ENCODE peak calls at places on chromosomes 4 and X, in ten cellular contexts. F is posterior vena cava; H is effector CD4-positive, alpha-beta T cell; M is activated CD4-positive, alpha-beta T cell treated with anti-CD3 and anti-CD28 coated beads for 36 hours; T is heart right ventricle; J is naive B cell; K is GF-D8; B is hepatic stellate cell; P is nucleus accumbens; C is left cardiac atrium. O is an unnamed sample.

GRCh38 chr4:3122081-3122563 is 47.6 kb downstream of the HTT start:
- DNase-seq in F (no peak), H (no peak), M (peak), T (no peak), J (no peak), K (peak), B (no peak), P (no peak), C (no peak), O (no peak)

GRCh38 chrX:87391742-87392141 is 125.9 kb upstream of the KLHL4 start:
- DNase-seq in F (no peak), H (no peak), M (no peak), T (no peak), J (no peak), K (no peak), B (no peak), P (no peak), C (no peak), O (no peak)

GRCh38 chr4:62482355-62482754 is 1282.2 kb downstream of the ADGRL3 start:
- DNase-seq in F (no peak), H (no peak), M (no peak), T (no peak), J (no peak), K (no peak), B (no peak), P (no peak), C (no peak), O (no peak)

GRCh38 chr4:90226734-90227133 is 99.5 kb downstream of the CCSER1 start:
- DNase-seq in F (no peak), H (no peak), M (no peak), T (no peak), J (no peak), K (no peak), B (no peak), P (no peak), C (no peak), O (no peak)

GRCh38 chr4:139655116-139655515 is 10.5 kb upstream of the MGST2 start:
- DNase-seq in F (no peak), H (no peak), M (peak), T (no peak), J (no peak), K (peak), B (peak), P (no peak), C (no peak), O (no peak)

GRCh38 chr4:92215471-92215870 is 88.3 kb upstream of the GRID2 start:
- DNase-seq in F (no peak), H (no peak), M (no peak), T (no peak), J (no peak), K (no peak), B (no peak), P (no peak), C (no peak), O (no peak)

GRCh38 chr4:169741569-169741968 is 16.2 kb downstream of the HPF1 start:
- DNase-seq in F (no peak), H (no peak), M (no peak), T (no peak), J (no peak), K (no peak), B (no peak), P (no peak), C (no peak), O (no peak)

GRCh38 chrX:48829016-48829735 is 2.9 kb downstream of the ERAS start:
- DNase-seq in F (no peak), H (no peak), M (no peak), T (no peak), J (no peak), K (no peak), B (no peak), P (no peak), C (no peak), O (no peak)

GRCh38 chr4:122647656-122648055 is 26.8 kb upstream of the IL21 start:
- DNase-seq in F (no peak), H (no peak), M (no peak), T (no peak), J (no peak), K (no peak), B (no peak), P (no peak), C (no peak), O (no peak)

GRCh38 chr4:118026806-118027205 is 7.5 kb upstream of the NDST3 start:
- DNase-seq in F (no peak), H (no peak), M (no peak), T (no peak), J (no peak), K (no peak), B (no peak), P (no peak), C (no peak), O (no peak)

GRCh38 chr4:56990109-56990508 is 11.4 kb downstream of the POLR2B start:
- DNase-seq in F (no peak), H (no peak), M (no peak), T (no peak), J (no peak), K (no peak), B (no peak), P (no peak), C (no peak), O (no peak)

GRCh38 chr4:165612936-165613335 is 234.1 kb downstream of the CPE start:
- DNase-seq in F (no peak), H (no peak), M (peak), T (no peak), J (no peak), K (no peak), B (no peak), P (no peak), C (no peak), O (no peak)

GRCh38 chr4:1339489-1339888 is 7.5 kb upstream of the UVSSA start:
- DNase-seq in F (no peak), H (no peak), M (no peak), T (no peak), J (no peak), K (no peak), B (no peak), P (no peak), C (no peak), O (no peak)

GRCh38 chrX:48522291-48522690 is 683 bp downstream of the EBP start:
- DNase-seq in F (no peak), H (no peak), M (no peak), T (no peak), J (no peak), K (no peak), B (no peak), P (no peak), C (no peak), O (no peak)

GRCh38 chr4:39021631-39022030 is 10.6 kb downstream of the TMEM156 start:
- DNase-seq in F (no peak), H (no peak), M (no peak), T (no peak), J (no peak), K (no peak), B (no peak), P (no peak), C (no peak), O (no peak)

GRCh38 chr4:74166135-74166534 is 8.2 kb downstream of the MTHFD2L start:
- DNase-seq in F (no peak), H (no peak), M (no peak), T (no peak), J (peak), K (no peak), B (no peak), P (no peak), C (no peak), O (no peak)

GRCh38 chr4:151644625-151645024 is 116.2 kb downstream of the GATB start:
- DNase-seq in F (no peak), H (no peak), M (peak), T (no peak), J (no peak), K (no peak), B (no peak), P (no peak), C (no peak), O (no peak)

GRCh38 chrX:66064261-66064660 is 24.4 kb upstream of the VSIG4 start:
- DNase-seq in F (no peak), H (no peak), M (no peak), T (no peak), J (no peak), K (no peak), B (no peak), P (no peak), C (no peak), O (no peak)

GRCh38 chr4:184115399-184115798 is 102.3 kb downstream of the ENPP6 start:
- DNase-seq in F (no peak), H (no peak), M (no peak), T (no peak), J (no peak), K (no peak), B (no peak), P (no peak), C (no peak), O (no peak)

GRCh38 chr4:133808151-133808550 is 393.4 kb downstream of the PABPC4L start:
- DNase-seq in F (no peak), H (no peak), M (no peak), T (no peak), J (no peak), K (no peak), B (no peak), P (no peak), C (no peak), O (no peak)

GRCh38 chr4:142777045-142777743 is 68.9 kb downstream of the INPP4B start:
- DNase-seq in F (no peak), H (no peak), M (no peak), T (no peak), J (no peak), K (no peak), B (no peak), P (no peak), C (no peak), O (no peak)

GRCh38 chr4:113169368-113169767 is 119.9 kb downstream of the ANK2 start:
- DNase-seq in F (no peak), H (no peak), M (no peak), T (no peak), J (no peak), K (no peak), B (peak), P (no peak), C (no peak), O (peak)

GRCh38 chr4:27692098-27692679 is 831.5 kb downstream of the STIM2 start:
- DNase-seq in F (no peak), H (no peak), M (peak), T (no peak), J (no peak), K (no peak), B (peak), P (no peak), C (no peak), O (no peak)

GRCh38 chr4:65407483-65407882 is 262.8 kb downstream of the EPHA5 start:
- DNase-seq in F (no peak), H (no peak), M (no peak), T (no peak), J (no peak), K (no peak), B (no peak), P (no peak), C (no peak), O (no peak)

GRCh38 chrX:40552768-40553167 is 28.0 kb upstream of the ATP6AP2 start:
- DNase-seq in F (no peak), H (no peak), M (no peak), T (no peak), J (no peak), K (no peak), B (peak), P (no peak), C (no peak), O (no peak)

GRCh38 chr4:146222313-146222712 is 8.0 kb downstream of the REELD1 start:
- DNase-seq in F (no peak), H (no peak), M (no peak), T (no peak), J (no peak), K (no peak), B (peak), P (no peak), C (no peak), O (no peak)

GRCh38 chr4:7971881-7972500 is 32.3 kb upstream of the AFAP1 start:
- DNase-seq in F (no peak), H (no peak), M (peak), T (no peak), J (no peak), K (no peak), B (no peak), P (no peak), C (no peak), O (no peak)

GRCh38 chrX:24647257-24648058 is at the start of gene PCYT1B:
- DNase-seq in F (peak), H (peak), M (peak), T (peak), J (peak), K (peak), B (peak), P (peak), C (peak), O (peak)

GRCh38 chr4:158605393-158605792 is 66.3 kb downstream of the C4orf46 start:
- DNase-seq in F (no peak), H (no peak), M (no peak), T (no peak), J (no peak), K (no peak), B (no peak), P (no peak), C (no peak), O (no peak)

GRCh38 chr4:10045481-10045880 is 24.2 kb upstream of the SLC2A9 start:
- DNase-seq in F (no peak), H (no peak), M (no peak), T (no peak), J (no peak), K (no peak), B (no peak), P (no peak), C (no peak), O (no peak)

GRCh38 chrX:42606591-42606990 is 171.4 kb downstream of the PPP1R2C start:
- DNase-seq in F (no peak), H (no peak), M (no peak), T (no peak), J (no peak), K (no peak), B (no peak), P (no peak), C (no peak), O (no peak)

GRCh38 chr4:95410387-95411005 is 138.3 kb downstream of the UNC5C start:
- DNase-seq in F (no peak), H (no peak), M (no peak), T (no peak), J (no peak), K (no peak), B (no peak), P (peak), C (no peak), O (no peak)

GRCh38 chr4:173284463-173284862 is 49.7 kb downstream of the HMGB2 start:
- DNase-seq in F (no peak), H (no peak), M (no peak), T (no peak), J (no peak), K (no peak), B (no peak), P (no peak), C (no peak), O (no peak)

GRCh38 chr4:7043521-7044414 is 596 bp downstream of the TADA2B start:
- DNase-seq in F (peak), H (peak), M (peak), T (peak), J (peak), K (no peak), B (peak), P (no peak), C (peak), O (peak)

GRCh38 chrX:137052641-137053235 is 18.9 kb upstream of the GPR101 start:
- DNase-seq in F (no peak), H (no peak), M (peak), T (no peak), J (no peak), K (no peak), B (no peak), P (no peak), C (no peak), O (no peak)

GRCh38 chr4:39025552-39026085 is 6.6 kb downstream of the TMEM156 start:
- DNase-seq in F (no peak), H (no peak), M (no peak), T (no peak), J (no peak), K (peak), B (no peak), P (no peak), C (no peak), O (no peak)

GRCh38 chr4:148015058-148015457 is 283.2 kb downstream of the ARHGAP10 start:
- DNase-seq in F (no peak), H (no peak), M (no peak), T (no peak), J (no peak), K (peak), B (no peak), P (no peak), C (no peak), O (no peak)